ENCODE peak calls at places on chromosomes 12 and 14, in four cellular contexts. One of them, this sample, is unnamed.

GRCh38 chr12:105622220-105622619 is 291.7 kb downstream of the C12orf75 start:
- DNase-seq in H1: no peak
- DNase-seq in GM12878: no peak
- DNase-seq in HepG2: no peak
- DNase-seq in this sample: no peak

GRCh38 chr12:48542300-48542928 is 17.0 kb downstream of the OR8S1 start:
- DNase-seq in H1: peak; percentile 66
- DNase-seq in GM12878: no peak
- DNase-seq in HepG2: peak; percentile 27
- DNase-seq in this sample: no peak

GRCh38 chr12:101117842-101118241 is 92.2 kb downstream of the SLC5A8 start:
- DNase-seq in H1: no peak
- DNase-seq in GM12878: no peak
- DNase-seq in HepG2: no peak
- DNase-seq in this sample: no peak

GRCh38 chr12:113359133-113359938 is 949 bp downstream of the PLBD2 start:
- DNase-seq in H1: no peak
- DNase-seq in GM12878: no peak
- DNase-seq in HepG2: no peak
- DNase-seq in this sample: no peak

GRCh38 chr12:15979096-15980091 is 68.3 kb downstream of the DERA start:
- DNase-seq in H1: no peak
- DNase-seq in GM12878: no peak
- DNase-seq in HepG2: peak; percentile 38
- DNase-seq in this sample: peak; percentile 45

GRCh38 chr14:51825926-51826325 is 34.5 kb upstream of the GNG2 start:
- DNase-seq in H1: no peak
- DNase-seq in GM12878: no peak
- DNase-seq in HepG2: no peak
- DNase-seq in this sample: no peak

GRCh38 chr14:100654814-100655795 is 67.9 kb upstream of the BEGAIN start:
- DNase-seq in H1: peak; percentile 83
- DNase-seq in GM12878: no peak
- DNase-seq in HepG2: no peak
- DNase-seq in this sample: peak; percentile 84

GRCh38 chr12:83996671-83997070 is 915.9 kb downstream of the SLC6A15 start:
- DNase-seq in H1: no peak
- DNase-seq in GM12878: no peak
- DNase-seq in HepG2: no peak
- DNase-seq in this sample: no peak

GRCh38 chr14:91416744-91417133 is 881 bp downstream of the CCDC88C start:
- DNase-seq in H1: no peak
- DNase-seq in GM12878: no peak
- DNase-seq in HepG2: no peak
- DNase-seq in this sample: no peak

GRCh38 chr12:51828951-51829581 is 19.5 kb downstream of the FIGNL2 start:
- DNase-seq in H1: peak; percentile 72
- DNase-seq in GM12878: no peak
- DNase-seq in HepG2: no peak
- DNase-seq in this sample: no peak

GRCh38 chr12:6333029-6333428 is 8.8 kb downstream of the TNFRSF1A start:
- DNase-seq in H1: no peak
- DNase-seq in GM12878: no peak
- DNase-seq in HepG2: no peak
- DNase-seq in this sample: no peak

GRCh38 chr12:22904485-22904884 is 279.5 kb downstream of the ETNK1 start:
- DNase-seq in H1: no peak
- DNase-seq in GM12878: no peak
- DNase-seq in HepG2: no peak
- DNase-seq in this sample: no peak

GRCh38 chr14:36747411-36748184 is 85.9 kb downstream of the PAX9 start:
- DNase-seq in H1: no peak
- DNase-seq in GM12878: no peak
- DNase-seq in HepG2: peak; percentile 44
- DNase-seq in this sample: peak; percentile 5

GRCh38 chr12:107404981-107405380 is 280.6 kb upstream of the PWP1 start:
- DNase-seq in H1: no peak
- DNase-seq in GM12878: no peak
- DNase-seq in HepG2: peak; percentile 66
- DNase-seq in this sample: peak; percentile 47

GRCh38 chr12:118136559-118137003 is 657 bp downstream of the PEBP1 start:
- DNase-seq in H1: peak; percentile 58
- DNase-seq in GM12878: no peak
- DNase-seq in HepG2: peak; percentile 52
- DNase-seq in this sample: peak; percentile 63

GRCh38 chr12:118144499-118144898 is 8.6 kb downstream of the PEBP1 start:
- DNase-seq in H1: no peak
- DNase-seq in GM12878: no peak
- DNase-seq in HepG2: no peak
- DNase-seq in this sample: no peak

GRCh38 chr12:118137148-118137678 is 1.3 kb downstream of the PEBP1 start:
- DNase-seq in H1: no peak
- DNase-seq in GM12878: no peak
- DNase-seq in HepG2: no peak
- DNase-seq in this sample: no peak

GRCh38 chr12:118145113-118145797 is 9.3 kb downstream of the PEBP1 start:
- DNase-seq in H1: no peak
- DNase-seq in GM12878: no peak
- DNase-seq in HepG2: no peak
- DNase-seq in this sample: no peak

GRCh38 chr12:118140825-118141224 is 4.9 kb downstream of the PEBP1 start:
- DNase-seq in H1: no peak
- DNase-seq in GM12878: no peak
- DNase-seq in HepG2: no peak
- DNase-seq in this sample: no peak
- H3K4me2 ChIP-seq in H1: no peak overlapping the region
- H3K4me2 ChIP-seq in GM12878: no peak overlapping the region
- H3K4me2 ChIP-seq in HepG2: no peak overlapping the region
- H3K4me2 ChIP-seq in this sample: no peak overlapping the region

DNA sequence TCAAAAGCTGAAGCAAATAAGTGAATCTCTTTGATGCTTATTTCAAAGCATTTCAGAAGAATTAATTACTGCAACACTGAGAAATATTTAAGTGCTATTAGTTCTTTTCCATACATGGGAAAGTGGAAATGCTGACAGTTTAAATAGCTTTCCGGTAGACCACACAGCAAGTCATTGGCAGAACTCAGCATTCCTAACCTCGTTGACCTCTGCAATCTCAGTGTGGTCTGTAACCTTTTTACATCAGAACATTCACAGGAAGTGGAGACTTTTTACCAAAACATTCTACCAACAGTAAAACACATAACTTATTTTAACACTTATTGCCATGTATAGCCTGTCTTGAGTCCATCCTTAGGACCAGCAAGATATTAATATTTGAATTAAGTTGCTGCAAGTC is 249.5 kb upstream of the DCN start:
- DNase-seq in H1: no peak
- DNase-seq in GM12878: no peak
- DNase-seq in HepG2: no peak
- DNase-seq in this sample: no peak
- TF ChIP-seq TCF12 in H1: no peak
- TF ChIP-seq TCF12 in GM12878: no peak
- TF ChIP-seq TCF12 in HepG2: no peak
- TF ChIP-seq TCF12 in this sample: no peak

GRCh38 chr14:95759952-95760351 is 46.0 kb upstream of the TCL1A start:
- DNase-seq in H1: no peak
- DNase-seq in GM12878: no peak
- DNase-seq in HepG2: no peak
- DNase-seq in this sample: peak; percentile 24

GRCh38 chr14:95756751-95757150 is 42.8 kb upstream of the TCL1A start:
- DNase-seq in H1: no peak
- DNase-seq in GM12878: no peak
- DNase-seq in HepG2: no peak
- DNase-seq in this sample: no peak

GRCh38 chr14:95756127-95756526 is 42.2 kb upstream of the TCL1A start:
- DNase-seq in H1: no peak
- DNase-seq in GM12878: no peak
- DNase-seq in HepG2: no peak
- DNase-seq in this sample: no peak

GRCh38 chr14:95760596-95760995 is 46.7 kb upstream of the TCL1A start:
- DNase-seq in H1: no peak
- DNase-seq in GM12878: no peak
- DNase-seq in HepG2: no peak
- DNase-seq in this sample: no peak

DNA sequence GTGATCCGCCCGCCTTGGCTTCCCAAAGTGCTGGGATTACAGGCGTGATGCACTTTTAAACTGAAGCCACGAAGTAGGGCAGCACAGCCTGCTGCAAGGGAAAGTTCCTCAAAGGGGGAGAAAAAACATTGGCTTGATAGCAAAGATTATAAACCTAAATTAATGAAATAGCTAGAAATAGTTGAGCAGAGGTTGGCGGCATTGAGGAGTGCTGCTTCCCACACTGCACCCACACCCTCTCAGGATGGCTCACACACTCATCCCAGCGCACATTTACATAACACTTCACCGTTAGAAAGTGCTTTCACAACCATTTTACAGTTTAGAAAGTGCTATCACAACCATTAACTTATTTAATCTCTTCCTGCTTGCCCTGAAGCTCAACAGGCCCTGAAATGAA is 44.4 kb upstream of the TCL1A start:
- DNase-seq in H1: no peak
- DNase-seq in GM12878: no peak
- DNase-seq in HepG2: no peak
- DNase-seq in this sample: no peak
- H3K4me2 ChIP-seq in H1: no peak overlapping the region
- H3K4me2 ChIP-seq in GM12878: no peak overlapping the region
- H3K4me2 ChIP-seq in HepG2: no peak overlapping the region
- H3K4me2 ChIP-seq in this sample: no peak overlapping the region

GRCh38 chr14:95218472-95219193 is 61.3 kb upstream of the DICER1 start:
- DNase-seq in H1: peak; percentile 61
- DNase-seq in GM12878: no peak
- DNase-seq in HepG2: no peak
- DNase-seq in this sample: no peak

GRCh38 chr14:95218006-95218405 is 60.7 kb upstream of the DICER1 start:
- DNase-seq in H1: no peak
- DNase-seq in GM12878: no peak
- DNase-seq in HepG2: no peak
- DNase-seq in this sample: no peak

GRCh38 chr14:95216013-95216412 is 58.7 kb upstream of the DICER1 start:
- DNase-seq in H1: no peak
- DNase-seq in GM12878: peak; percentile 50
- DNase-seq in HepG2: no peak
- DNase-seq in this sample: no peak

GRCh38 chr14:95215094-95215493 is 57.8 kb upstream of the DICER1 start:
- DNase-seq in H1: no peak
- DNase-seq in GM12878: peak; percentile 28
- DNase-seq in HepG2: no peak
- DNase-seq in this sample: no peak

GRCh38 chr14:95217391-95217900 is 60.1 kb upstream of the DICER1 start:
- DNase-seq in H1: no peak
- DNase-seq in GM12878: no peak
- DNase-seq in HepG2: no peak
- DNase-seq in this sample: no peak
- TF ChIP-seq TCF12 in H1: no peak
- TF ChIP-seq TCF12 in GM12878: no peak
- TF ChIP-seq TCF12 in HepG2: no peak
- TF ChIP-seq TCF12 in this sample: no peak

GRCh38 chr12:58860788-58861240 is 59.5 kb downstream of the LRIG3 start:
- DNase-seq in H1: peak; percentile 53
- DNase-seq in GM12878: no peak
- DNase-seq in HepG2: no peak
- DNase-seq in this sample: no peak
- H3K4me2 ChIP-seq in H1: no peak overlapping the region
- H3K4me2 ChIP-seq in GM12878: no peak overlapping the region
- H3K4me2 ChIP-seq in HepG2: no peak overlapping the region
- H3K4me2 ChIP-seq in this sample: no peak overlapping the region

GRCh38 chr12:18171571-18171970 is 81.6 kb upstream of the RERGL start:
- DNase-seq in H1: no peak
- DNase-seq in GM12878: no peak
- DNase-seq in HepG2: no peak
- DNase-seq in this sample: no peak
- TF ChIP-seq TCF12 in H1: no peak
- TF ChIP-seq TCF12 in GM12878: no peak
- TF ChIP-seq TCF12 in HepG2: no peak
- TF ChIP-seq TCF12 in this sample: no peak

GRCh38 chr12:9750276-9751203 is 10.2 kb downstream of the CD69 start:
- DNase-seq in H1: no peak
- DNase-seq in GM12878: no peak
- DNase-seq in HepG2: peak; percentile 47
- DNase-seq in this sample: peak; percentile 67

GRCh38 chr12:9740109-9740750 is 7.3 kb upstream of the CLECL1 start:
- DNase-seq in H1: no peak
- DNase-seq in GM12878: no peak
- DNase-seq in HepG2: no peak
- DNase-seq in this sample: no peak

GRCh38 chr12:9742665-9743064 is 9.8 kb upstream of the CLECL1 start:
- DNase-seq in H1: no peak
- DNase-seq in GM12878: no peak
- DNase-seq in HepG2: no peak
- DNase-seq in this sample: no peak

GRCh38 chr12:9741726-9742125 is 8.8 kb upstream of the CLECL1 start:
- DNase-seq in H1: no peak
- DNase-seq in GM12878: peak; percentile 89
- DNase-seq in HepG2: no peak
- DNase-seq in this sample: no peak

GRCh38 chr12:9745191-9745590 is 12.3 kb upstream of the CLECL1 start:
- DNase-seq in H1: no peak
- DNase-seq in GM12878: no peak
- DNase-seq in HepG2: no peak
- DNase-seq in this sample: no peak
- H3K4me2 ChIP-seq in H1: no peak overlapping the region
- H3K4me2 ChIP-seq in GM12878: no peak overlapping the region
- H3K4me2 ChIP-seq in HepG2: no peak overlapping the region
- H3K4me2 ChIP-seq in this sample: no peak overlapping the region

DNA sequence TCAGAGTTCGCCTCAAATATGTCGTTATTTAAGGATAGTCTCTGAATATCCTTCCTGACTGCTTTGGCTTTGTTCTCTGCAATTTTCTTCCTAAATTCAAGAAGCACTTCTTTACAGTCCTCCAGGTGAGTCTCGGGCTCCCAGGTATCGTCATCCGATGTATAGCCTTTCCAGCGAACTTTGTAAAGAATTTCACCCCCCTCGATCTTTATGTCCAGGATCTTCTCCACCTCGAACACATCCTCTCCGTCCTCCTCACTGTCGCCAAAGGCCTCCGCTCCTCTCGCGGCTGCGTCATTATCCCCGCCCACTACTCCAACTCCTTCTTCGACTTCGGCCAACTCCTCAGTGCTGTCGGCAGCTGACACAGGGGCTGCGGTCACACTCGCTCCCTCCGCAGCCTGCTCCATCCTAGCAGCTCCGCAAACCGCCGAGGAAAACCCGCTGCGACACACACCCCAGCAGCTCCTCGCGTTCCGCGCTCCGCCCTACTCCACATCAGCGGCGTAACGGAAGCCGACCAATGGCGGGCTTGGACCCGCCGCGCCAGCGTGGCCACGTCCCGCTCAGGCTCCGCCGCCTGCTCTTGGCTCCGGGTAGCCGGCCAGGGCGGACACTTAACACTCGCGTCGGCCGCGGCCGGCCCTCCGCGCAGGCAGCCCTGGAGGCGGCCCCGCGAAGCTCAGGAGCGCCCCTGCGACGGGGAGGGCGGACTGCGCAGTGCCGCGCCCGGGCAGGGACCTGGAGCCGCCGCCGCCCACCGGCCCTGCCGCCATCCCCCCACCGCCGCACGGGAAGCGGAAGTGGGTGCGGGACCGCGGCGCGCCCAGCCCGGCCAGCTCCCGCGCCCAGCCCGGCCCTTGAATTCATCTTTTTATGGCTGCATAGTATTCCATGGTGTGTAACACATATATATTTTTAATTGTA is 4.1 kb downstream of the CD163L1 start:
- DNase-seq in H1: peak; percentile 77
- DNase-seq in GM12878: no peak
- DNase-seq in HepG2: no peak
- DNase-seq in this sample: peak; percentile 70
- TF ChIP-seq TCF12 in H1: no peak
- TF ChIP-seq TCF12 in GM12878: no peak
- TF ChIP-seq TCF12 in HepG2: no peak
- TF ChIP-seq TCF12 in this sample: no peak

GRCh38 chr12:98606367-98606985 is 13.0 kb downstream of the SLC25A3 start:
- DNase-seq in H1: no peak
- DNase-seq in GM12878: no peak
- DNase-seq in HepG2: no peak
- DNase-seq in this sample: no peak
- H3K4me2 ChIP-seq in H1: no peak overlapping the region
- H3K4me2 ChIP-seq in GM12878: no peak overlapping the region
- H3K4me2 ChIP-seq in HepG2: no peak overlapping the region
- H3K4me2 ChIP-seq in this sample: no peak overlapping the region